ENCODE peak calls at places on chromosome 12, in seven cellular contexts. B, Z, E, O, K, Y and F are unnamed samples.

GRCh38 chr12:73599268-73599667 is 938.4 kb upstream of the ATXN7L3B start:
- DNase-seq in K (no peak), E (no peak), B (no peak), O (no peak), Y (no peak), Z (no peak), F (no peak)

GRCh38 chr12:55705802-55706402 is 1.8 kb downstream of the ITGA7 start:
- DNase-seq in O (no peak), E (no peak), K (no peak), Y (no peak), Z (no peak), B (no peak), F (peak)

GRCh38 chr12:569091-569676 is 94.1 kb downstream of the NINJ2 start:
- DNase-seq in Z (no peak), Y (no peak), E (no peak), O (no peak), K (no peak), B (no peak), F (no peak)

GRCh38 chr12:10936495-10936894 is 2.6 kb downstream of the TAS2R14 start:
- DNase-seq in K (no peak), Z (no peak), O (no peak), B (no peak), E (no peak), Y (no peak), F (no peak)

GRCh38 chr12:51836012-51836832 is 12.3 kb downstream of the FIGNL2 start:
- DNase-seq in B (no peak), E (no peak), K (no peak), Y (no peak), Z (peak), O (no peak), F (no peak)

GRCh38 chr12:92208613-92209121 is 63.0 kb upstream of the BTG1 start:
- DNase-seq in Z (peak), B (no peak), O (peak), K (no peak), Y (no peak), E (no peak), F (no peak)

GRCh38 chr12:104347374-104348075 is 44.0 kb downstream of the EID3 start:
- DNase-seq in E (no peak), K (no peak), Z (no peak), O (peak), Y (no peak), B (no peak), F (no peak)

GRCh38 chr12:47408171-47408871 is 297.5 kb downstream of the RPAP3 start:
- DNase-seq in K (no peak), Z (no peak), B (peak), O (no peak), E (peak), Y (no peak), F (no peak)

GRCh38 chr12:117377758-117378157 is 16.3 kb upstream of the NOS1 start:
- DNase-seq in K (no peak), E (no peak), Z (no peak), Y (no peak), B (no peak), O (no peak), F (no peak)

GRCh38 chr12:109500406-109501185 is 23.2 kb downstream of the UBE3B start:
- DNase-seq in K (no peak), O (no peak), Y (no peak), Z (no peak), E (no peak), B (no peak), F (no peak)

GRCh38 chr12:45338272-45338671 is 122.4 kb downstream of the ANO6 start:
- DNase-seq in O (no peak), E (no peak), B (no peak), Z (no peak), K (peak), Y (no peak), F (no peak)

GRCh38 chr12:2286461-2287131 is 233.8 kb downstream of the CACNA1C start:
- DNase-seq in B (no peak), E (no peak), O (no peak), K (no peak), Y (no peak), Z (no peak), F (no peak)

GRCh38 chr12:106106129-106106566 is 32.6 kb downstream of the NUAK1 start:
- DNase-seq in B (no peak), O (no peak), Y (no peak), Z (no peak), K (no peak), E (no peak), F (no peak)

GRCh38 chr12:114888458-114888857 is 204.5 kb upstream of the TBX3 start:
- DNase-seq in K (no peak), Z (no peak), Y (no peak), B (no peak), O (peak), E (no peak), F (no peak)

GRCh38 chr12:93636708-93637107 is 40.5 kb upstream of the CRADD start:
- DNase-seq in Y (no peak), Z (no peak), B (no peak), O (no peak), E (no peak), K (no peak), F (no peak)

GRCh38 chr12:30828686-30829085 is 73.9 kb upstream of the CAPRIN2 start:
- DNase-seq in Z (no peak), E (no peak), B (no peak), Y (no peak), K (no peak), O (no peak), F (no peak)

GRCh38 chr12:109264095-109264942 is 44.8 kb downstream of the FOXN4 start:
- DNase-seq in K (peak), B (peak), Z (peak), E (peak), Y (no peak), O (peak), F (peak)

GRCh38 chr12:116916122-116916521 is 5.4 kb downstream of the FBXW8 start:
- DNase-seq in K (no peak), Z (peak), E (no peak), Y (no peak), O (peak), B (peak), F (no peak)

GRCh38 chr12:51028811-51029146 is 2.6 kb upstream of the SLC11A2 start:
- DNase-seq in B (no peak), E (no peak), O (no peak), Y (no peak), Z (no peak), K (no peak), F (no peak)

GRCh38 chr12:107103097-107103496 is 9.7 kb upstream of the CRY1 start:
- DNase-seq in K (no peak), B (no peak), Z (no peak), E (no peak), O (no peak), Y (no peak), F (no peak)

GRCh38 chr12:30753761-30754382 is 879 bp downstream of the CAPRIN2 start:
- DNase-seq in Z (no peak), B (no peak), O (peak), E (peak), K (no peak), Y (no peak), F (no peak)

GRCh38 chr12:98136544-98136943 is 378.8 kb upstream of the TMPO start:
- DNase-seq in Y (no peak), E (no peak), Z (no peak), K (no peak), B (no peak), O (no peak), F (no peak)

GRCh38 chr12:123761841-123762714 is at the start of gene DNAH10:
- DNase-seq in Z (no peak), B (peak), E (peak), O (no peak), K (no peak), Y (no peak), F (peak)

GRCh38 chr12:117972341-117972740 is 3.6 kb upstream of the KSR2 start:
- DNase-seq in B (no peak), Y (no peak), K (no peak), E (no peak), Z (no peak), O (no peak), F (no peak)

DNA sequence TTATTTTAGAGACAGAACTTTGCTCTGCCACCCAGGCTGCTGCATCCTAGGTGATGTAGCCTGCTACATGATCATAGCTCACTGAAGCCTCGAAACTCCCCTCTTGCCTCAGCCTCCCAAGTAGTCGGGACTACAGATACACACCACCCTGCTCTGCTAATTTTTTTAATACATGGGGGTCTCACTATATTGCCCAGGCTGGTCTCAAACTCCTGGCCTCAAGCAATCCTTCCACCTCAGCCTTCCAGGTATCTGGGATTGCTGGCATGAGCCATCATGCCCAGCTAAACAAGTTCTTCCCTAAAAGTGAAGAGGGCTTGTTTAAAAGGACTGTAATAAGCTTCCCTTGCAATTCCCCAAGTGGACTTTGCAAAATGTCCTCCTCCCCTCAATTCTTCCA is 310.4 kb downstream of the PAWR start:
- DNase-seq in O (no peak), Y (no peak), K (no peak), E (no peak), Z (no peak), B (no peak), F (no peak)
- TF ChIP-seq POLR2A in O (no peak), Y (no peak), K (no peak), E (no peak), Z (no peak), B (no peak), F (no peak)

DNA sequence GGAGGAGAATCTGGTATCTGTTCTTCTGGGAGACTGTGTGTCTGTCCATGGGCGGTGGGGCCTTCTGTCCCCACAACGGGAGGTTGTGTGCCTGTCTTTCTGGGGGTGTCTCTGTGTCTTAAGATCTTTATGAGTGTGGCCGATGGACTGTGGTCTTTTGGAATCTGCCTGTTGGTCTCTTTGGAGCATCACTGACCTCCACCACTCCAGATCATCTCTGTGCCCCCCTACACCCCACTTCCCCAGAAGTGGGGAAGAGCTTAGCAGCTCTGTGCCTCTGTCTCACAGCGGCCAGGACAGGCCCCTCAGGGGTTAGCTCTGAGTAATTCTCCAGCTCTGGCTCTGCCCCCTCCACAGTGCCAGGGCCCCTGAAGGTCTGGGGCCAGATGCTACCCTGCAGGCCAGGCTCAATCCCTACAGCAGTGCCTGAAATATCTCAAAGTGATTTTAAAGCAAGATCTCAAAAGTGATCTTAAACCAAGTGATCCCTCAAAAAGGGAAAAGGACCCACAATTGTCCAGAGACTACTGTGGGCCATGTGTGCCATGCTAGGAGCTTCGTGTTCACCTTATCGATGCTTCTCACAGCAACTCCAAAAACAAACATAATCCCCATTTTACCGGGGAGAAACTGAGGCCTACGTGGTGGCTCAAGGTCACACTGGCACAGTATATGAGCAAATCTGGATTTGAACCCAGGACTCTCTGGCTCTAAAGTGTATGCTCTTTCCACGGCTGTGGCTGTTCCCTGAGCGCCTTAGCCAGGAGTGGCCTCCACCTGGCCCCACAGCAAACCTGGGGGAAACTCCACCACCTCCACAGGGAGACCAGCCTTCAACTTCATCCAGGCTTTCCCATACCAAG is 26.0 kb upstream of the KRT78 start:
- DNase-seq in B (no peak), E (no peak), O (no peak), Z (peak), Y (no peak), K (no peak), F (no peak)
- TF ChIP-seq POLR2A in B (no peak), E (no peak), O (no peak), Z (no peak), Y (no peak), K (no peak), F (peak)

GRCh38 chr12:19483727-19484126 is 44.4 kb downstream of the AEBP2 start:
- DNase-seq in Z (no peak), K (no peak), B (no peak), O (no peak), E (no peak), Y (no peak), F (no peak)
- TF ChIP-seq POLR2A in Z (no peak), K (no peak), B (no peak), O (no peak), E (no peak), Y (no peak), F (no peak)

GRCh38 chr12:121139301-121139700 is 6.6 kb downstream of the P2RX7 start:
- DNase-seq in Y (no peak), O (no peak), Z (no peak), K (no peak), E (no peak), B (no peak), F (no peak)

GRCh38 chr12:121133838-121134237 is 1.2 kb downstream of the P2RX7 start:
- DNase-seq in O (no peak), Y (no peak), E (no peak), K (no peak), Z (no peak), B (no peak), F (no peak)

GRCh38 chr12:121135320-121135719 is 2.6 kb downstream of the P2RX7 start:
- DNase-seq in Y (no peak), K (no peak), Z (no peak), B (no peak), E (no peak), O (no peak), F (no peak)

GRCh38 chr12:121138284-121138683 is 5.6 kb downstream of the P2RX7 start:
- DNase-seq in Z (no peak), K (no peak), B (no peak), O (no peak), Y (no peak), E (no peak), F (no peak)

DNA sequence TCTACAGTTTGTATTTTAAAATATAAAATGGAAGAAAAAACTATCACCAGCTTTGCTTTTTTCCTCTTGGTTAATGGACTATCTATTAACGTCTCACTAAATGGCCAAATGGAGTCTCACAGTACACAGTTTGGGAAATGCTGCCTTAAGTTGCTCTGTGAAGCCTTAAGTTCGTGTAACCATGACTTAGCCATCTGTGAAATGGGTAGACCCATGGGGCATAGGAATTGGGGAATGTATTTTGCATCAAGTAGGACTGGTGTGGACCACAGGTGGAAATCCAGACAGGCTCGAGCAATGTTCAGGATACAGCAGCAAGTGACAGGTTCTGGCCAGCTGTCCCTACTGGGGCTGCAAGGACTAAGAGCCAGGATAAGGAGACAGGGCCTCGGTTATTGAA is 4.8 kb downstream of the P2RX7 start:
- DNase-seq in Z (no peak), O (no peak), K (no peak), E (no peak), Y (no peak), B (no peak), F (no peak)
- TF ChIP-seq POLR2A in Z (no peak), O (no peak), K (no peak), E (no peak), Y (no peak), B (no peak), F (no peak)

GRCh38 chr12:38903596-38903995 is 1.8 kb downstream of the CPNE8 start:
- DNase-seq in Z (no peak), E (no peak), K (no peak), B (no peak), Y (no peak), O (no peak), F (no peak)

GRCh38 chr12:38906482-38907170 is 1.2 kb upstream of the CPNE8 start:
- DNase-seq in E (peak), O (no peak), Y (peak), Z (peak), B (peak), K (peak), F (peak)

GRCh38 chr12:38907171-38907923 is 2.0 kb upstream of the CPNE8 start:
- DNase-seq in E (no peak), Z (no peak), O (no peak), Y (no peak), B (no peak), K (no peak), F (no peak)

GRCh38 chr12:38904932-38905479 is 385 bp downstream of the CPNE8 start:
- DNase-seq in E (peak), Z (peak), O (no peak), K (peak), B (peak), Y (peak), F (peak)

GRCh38 chr12:38905480-38906351 is at the start of gene CPNE8:
- DNase-seq in Y (peak), E (peak), Z (peak), K (peak), B (no peak), O (no peak), F (peak)
- TF ChIP-seq POLR2A in Y (no peak), E (peak), Z (no peak), K (peak), B (no peak), O (no peak), F (peak)

GRCh38 chr12:14188761-14189160 is 176.7 kb upstream of the ATF7IP start:
- DNase-seq in B (no peak), E (no peak), K (no peak), Y (no peak), O (no peak), Z (no peak), F (no peak)
- TF ChIP-seq POLR2A in B (no peak), E (no peak), K (no peak), Y (no peak), O (no peak), Z (no peak), F (no peak)

DNA sequence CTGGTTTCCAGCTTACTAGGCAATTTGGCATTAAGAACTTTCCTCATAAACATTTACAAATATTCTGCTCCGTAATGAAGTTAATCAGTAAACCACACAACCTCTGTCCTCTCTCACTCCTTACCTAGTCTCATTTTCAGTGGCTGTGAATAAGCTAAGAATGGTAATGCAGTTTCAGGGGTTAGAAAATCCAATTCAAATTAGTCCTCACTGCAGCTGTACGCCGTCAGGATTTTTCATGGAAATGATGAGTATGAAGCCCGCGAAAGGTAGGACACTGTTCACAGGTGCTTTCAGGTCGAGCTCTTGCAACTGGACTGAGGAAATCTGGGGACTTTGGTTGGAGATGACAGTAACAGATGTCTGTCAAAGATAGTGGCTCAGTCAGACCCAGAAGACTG is 29.6 kb downstream of the NR1H4 start:
- DNase-seq in O (no peak), E (no peak), Z (no peak), B (no peak), Y (no peak), K (no peak), F (no peak)
- TF ChIP-seq POLR2A in O (no peak), E (no peak), Z (no peak), B (no peak), Y (no peak), K (no peak), F (no peak)

GRCh38 chr12:46370792-46371717 is 1.5 kb downstream of the SLC38A2 start:
- DNase-seq in B (peak), E (peak), Z (peak), Y (peak), O (peak), K (peak), F (peak)
- TF ChIP-seq POLR2A in B (peak), E (peak), Z (peak), Y (peak), O (peak), K (peak), F (peak)

GRCh38 chr12:6567824-6568617 is at the start of gene NOP2:
- DNase-seq in K (peak), O (peak), B (peak), E (peak), Y (peak), Z (peak), F (peak)
- TF ChIP-seq POLR2A in K (peak), O (peak), B (peak), E (peak), Y (peak), Z (peak), F (peak)

GRCh38 chr12:43805857-43806736 is at the start of gene TWF1:
- DNase-seq in Y (peak), K (peak), Z (peak), E (peak), O (peak), B (peak), F (peak)
- TF ChIP-seq POLR2A in Y (peak), K (peak), Z (peak), E (peak), O (peak), B (peak), F (peak)